ENCODE peak calls at places on chromosomes 7 and 10, in five cellular contexts. One of them, this sample, is unnamed.

GRCh38 chr10:86613096-86613495 is 41.3 kb upstream of the OPN4 start:
- DNase-seq in activated gamma-delta T cell treated with Interleukin-2 at 50 U/mL for 16 hours: no peak
- DNase-seq in SK-N-DZ: no peak
- DNase-seq in NCI-H69: no peak
- DNase-seq in astrocyte of the cerebellum: no peak
- DNase-seq in this sample: no peak

GRCh38 chr10:42477170-42477569 is 161.2 kb downstream of the ZNF33B start:
- DNase-seq in activated gamma-delta T cell treated with Interleukin-2 at 50 U/mL for 16 hours: no peak
- DNase-seq in SK-N-DZ: peak; percentile 55
- DNase-seq in NCI-H69: no peak
- DNase-seq in astrocyte of the cerebellum: no peak
- DNase-seq in this sample: no peak

GRCh38 chr10:19815478-19816419 is 483 bp upstream of the PLXDC2 start:
- DNase-seq in activated gamma-delta T cell treated with Interleukin-2 at 50 U/mL for 16 hours: no peak
- DNase-seq in SK-N-DZ: peak; percentile 43
- DNase-seq in NCI-H69: peak; percentile 42
- DNase-seq in astrocyte of the cerebellum: peak; percentile 37
- DNase-seq in this sample: no peak

GRCh38 chr7:134174797-134175261 is 47.7 kb downstream of the LRGUK start:
- DNase-seq in activated gamma-delta T cell treated with Interleukin-2 at 50 U/mL for 16 hours: no peak
- DNase-seq in SK-N-DZ: no peak
- DNase-seq in NCI-H69: peak; percentile 41
- DNase-seq in astrocyte of the cerebellum: peak; percentile 40
- DNase-seq in this sample: peak; percentile 36

GRCh38 chr7:1670894-1671875 is 1.1 kb downstream of the ELFN1 start:
- DNase-seq in activated gamma-delta T cell treated with Interleukin-2 at 50 U/mL for 16 hours: peak; percentile 3
- DNase-seq in SK-N-DZ: no peak
- DNase-seq in NCI-H69: no peak
- DNase-seq in astrocyte of the cerebellum: no peak
- DNase-seq in this sample: no peak

GRCh38 chr10:30445716-30446115 is 11.7 kb downstream of the MAP3K8 start:
- DNase-seq in activated gamma-delta T cell treated with Interleukin-2 at 50 U/mL for 16 hours: no peak
- DNase-seq in SK-N-DZ: no peak
- DNase-seq in NCI-H69: no peak
- DNase-seq in astrocyte of the cerebellum: no peak
- DNase-seq in this sample: no peak

GRCh38 chr7:133846203-133846945 is 280.8 kb upstream of the LRGUK start:
- DNase-seq in activated gamma-delta T cell treated with Interleukin-2 at 50 U/mL for 16 hours: no peak
- DNase-seq in SK-N-DZ: no peak
- DNase-seq in NCI-H69: peak; percentile 93
- DNase-seq in astrocyte of the cerebellum: no peak
- DNase-seq in this sample: no peak

GRCh38 chr10:52115823-52116222 is 198.3 kb upstream of the DKK1 start:
- DNase-seq in activated gamma-delta T cell treated with Interleukin-2 at 50 U/mL for 16 hours: no peak
- DNase-seq in SK-N-DZ: no peak
- DNase-seq in NCI-H69: no peak
- DNase-seq in astrocyte of the cerebellum: no peak
- DNase-seq in this sample: no peak

GRCh38 chr10:43361532-43362190 is 9.8 kb upstream of the FXYD4 start:
- DNase-seq in activated gamma-delta T cell treated with Interleukin-2 at 50 U/mL for 16 hours: no peak
- DNase-seq in SK-N-DZ: no peak
- DNase-seq in NCI-H69: no peak
- DNase-seq in astrocyte of the cerebellum: no peak
- DNase-seq in this sample: no peak

GRCh38 chr10:132611026-132611910 is 73.7 kb downstream of the INPP5A start:
- DNase-seq in activated gamma-delta T cell treated with Interleukin-2 at 50 U/mL for 16 hours: no peak
- DNase-seq in SK-N-DZ: no peak
- DNase-seq in NCI-H69: no peak
- DNase-seq in astrocyte of the cerebellum: no peak
- DNase-seq in this sample: no peak

GRCh38 chr10:52583341-52583740 is 189.2 kb downstream of the MBL2 start:
- DNase-seq in activated gamma-delta T cell treated with Interleukin-2 at 50 U/mL for 16 hours: no peak
- DNase-seq in SK-N-DZ: no peak
- DNase-seq in NCI-H69: no peak
- DNase-seq in astrocyte of the cerebellum: no peak
- DNase-seq in this sample: no peak

GRCh38 chr10:119444866-119445265 is 97.7 kb downstream of the RGS10 start:
- DNase-seq in activated gamma-delta T cell treated with Interleukin-2 at 50 U/mL for 16 hours: no peak
- DNase-seq in SK-N-DZ: no peak
- DNase-seq in NCI-H69: no peak
- DNase-seq in astrocyte of the cerebellum: no peak
- DNase-seq in this sample: no peak

GRCh38 chr10:132346806-132347205 is 14.8 kb downstream of the LRRC27 start:
- DNase-seq in activated gamma-delta T cell treated with Interleukin-2 at 50 U/mL for 16 hours: no peak
- DNase-seq in SK-N-DZ: no peak
- DNase-seq in NCI-H69: no peak
- DNase-seq in astrocyte of the cerebellum: no peak
- DNase-seq in this sample: no peak

GRCh38 chr10:90352288-90352687 is 505.6 kb downstream of the HTR7 start:
- DNase-seq in activated gamma-delta T cell treated with Interleukin-2 at 50 U/mL for 16 hours: no peak
- DNase-seq in SK-N-DZ: no peak
- DNase-seq in NCI-H69: no peak
- DNase-seq in astrocyte of the cerebellum: no peak
- DNase-seq in this sample: no peak

GRCh38 chr7:151279868-151280267 is 31.4 kb upstream of the SMARCD3 start:
- DNase-seq in activated gamma-delta T cell treated with Interleukin-2 at 50 U/mL for 16 hours: no peak
- DNase-seq in SK-N-DZ: no peak
- DNase-seq in NCI-H69: no peak
- DNase-seq in astrocyte of the cerebellum: no peak
- DNase-seq in this sample: no peak

GRCh38 chr7:37095122-37095521 is 353.5 kb downstream of the ELMO1 start:
- DNase-seq in activated gamma-delta T cell treated with Interleukin-2 at 50 U/mL for 16 hours: no peak
- DNase-seq in SK-N-DZ: no peak
- DNase-seq in NCI-H69: peak; percentile 76
- DNase-seq in astrocyte of the cerebellum: no peak
- DNase-seq in this sample: no peak

GRCh38 chr10:266974-267425 is 131.7 kb downstream of the ZMYND11 start:
- DNase-seq in activated gamma-delta T cell treated with Interleukin-2 at 50 U/mL for 16 hours: no peak
- DNase-seq in SK-N-DZ: no peak
- DNase-seq in NCI-H69: peak; percentile 25
- DNase-seq in astrocyte of the cerebellum: no peak
- DNase-seq in this sample: peak; percentile 3

GRCh38 chr7:41816111-41816510 is 113.2 kb upstream of the INHBA start:
- DNase-seq in activated gamma-delta T cell treated with Interleukin-2 at 50 U/mL for 16 hours: peak; percentile 4
- DNase-seq in SK-N-DZ: no peak
- DNase-seq in NCI-H69: no peak
- DNase-seq in astrocyte of the cerebellum: no peak
- DNase-seq in this sample: no peak

GRCh38 chr7:13179011-13179574 is 491.7 kb downstream of the ARL4A start:
- DNase-seq in activated gamma-delta T cell treated with Interleukin-2 at 50 U/mL for 16 hours: no peak
- DNase-seq in SK-N-DZ: no peak
- DNase-seq in NCI-H69: peak; percentile 56
- DNase-seq in astrocyte of the cerebellum: no peak
- DNase-seq in this sample: peak; percentile 3

GRCh38 chr10:5775705-5776104 is 37.5 kb downstream of the GDI2 start:
- DNase-seq in activated gamma-delta T cell treated with Interleukin-2 at 50 U/mL for 16 hours: peak; percentile 67
- DNase-seq in SK-N-DZ: no peak
- DNase-seq in NCI-H69: no peak
- DNase-seq in astrocyte of the cerebellum: no peak
- DNase-seq in this sample: no peak